ENCODE peak calls at places on chromosomes 3 and 15, in ten cellular contexts. One of them, this sample, is unnamed.

GRCh38 chr3:129005526-129006303 is 4.6 kb downstream of the EFCC1 start:
- DNase-seq in sciatic nerve: no peak
- DNase-seq in lower leg skin: no peak
- DNase-seq in activated CD8-positive, alpha-beta T cell treated with anti-CD3 and anti-CD28 coated beads for 36 hours: no peak
- DNase-seq in CD8-positive, alpha-beta T cell: no peak
- DNase-seq in kidney tubule cell: no peak
- DNase-seq in GM23248: peak; percentile 25
- DNase-seq in nephron progenitor cell: no peak
- DNase-seq in stimulated activated CD4-positive, alpha-beta T cell treated with anti-CD3 and anti-CD28 coated beads, Interleukin-1b, Interleukin-23, amount 100 ng/mL, for 4 hours: no peak
- DNase-seq in lung microvascular endothelial cell: peak; percentile 74
- DNase-seq in this sample: peak; percentile 57

GRCh38 chr15:57726411-57726810 is 19.9 kb downstream of the POLR2M start:
- DNase-seq in activated CD8-positive, alpha-beta T cell treated with anti-CD3 and anti-CD28 coated beads for 36 hours: no peak
- DNase-seq in CD8-positive, alpha-beta T cell: no peak
- DNase-seq in kidney tubule cell: peak; percentile 68
- DNase-seq in sciatic nerve: no peak
- DNase-seq in lower leg skin: no peak
- DNase-seq in lung microvascular endothelial cell: no peak
- DNase-seq in nephron progenitor cell: no peak
- DNase-seq in stimulated activated CD4-positive, alpha-beta T cell treated with anti-CD3 and anti-CD28 coated beads, Interleukin-1b, Interleukin-23, amount 100 ng/mL, for 4 hours: no peak
- DNase-seq in GM23248: peak; percentile 56
- DNase-seq in this sample: no peak

GRCh38 chr3:3178498-3179328 is 778 bp downstream of the CRBN start:
- DNase-seq in lung microvascular endothelial cell: peak; percentile 12
- DNase-seq in CD8-positive, alpha-beta T cell: no peak
- DNase-seq in kidney tubule cell: no peak
- DNase-seq in activated CD8-positive, alpha-beta T cell treated with anti-CD3 and anti-CD28 coated beads for 36 hours: no peak
- DNase-seq in lower leg skin: no peak
- DNase-seq in nephron progenitor cell: no peak
- DNase-seq in stimulated activated CD4-positive, alpha-beta T cell treated with anti-CD3 and anti-CD28 coated beads, Interleukin-1b, Interleukin-23, amount 100 ng/mL, for 4 hours: no peak
- DNase-seq in GM23248: no peak
- DNase-seq in sciatic nerve: no peak
- DNase-seq in this sample: no peak

GRCh38 chr15:58690703-58691102 is 58.8 kb downstream of the ADAM10 start:
- DNase-seq in CD8-positive, alpha-beta T cell: no peak
- DNase-seq in GM23248: no peak
- DNase-seq in lower leg skin: no peak
- DNase-seq in activated CD8-positive, alpha-beta T cell treated with anti-CD3 and anti-CD28 coated beads for 36 hours: no peak
- DNase-seq in nephron progenitor cell: no peak
- DNase-seq in kidney tubule cell: no peak
- DNase-seq in lung microvascular endothelial cell: no peak
- DNase-seq in sciatic nerve: no peak
- DNase-seq in stimulated activated CD4-positive, alpha-beta T cell treated with anti-CD3 and anti-CD28 coated beads, Interleukin-1b, Interleukin-23, amount 100 ng/mL, for 4 hours: no peak
- DNase-seq in this sample: no peak

GRCh38 chr15:64151727-64152506 is at the start of gene SNX22:
- DNase-seq in lung microvascular endothelial cell: no peak
- DNase-seq in stimulated activated CD4-positive, alpha-beta T cell treated with anti-CD3 and anti-CD28 coated beads, Interleukin-1b, Interleukin-23, amount 100 ng/mL, for 4 hours: no peak
- DNase-seq in CD8-positive, alpha-beta T cell: no peak
- DNase-seq in lower leg skin: peak; percentile 85
- DNase-seq in sciatic nerve: peak; percentile 59
- DNase-seq in activated CD8-positive, alpha-beta T cell treated with anti-CD3 and anti-CD28 coated beads for 36 hours: peak; percentile 29
- DNase-seq in nephron progenitor cell: peak; percentile 48
- DNase-seq in kidney tubule cell: no peak
- DNase-seq in GM23248: no peak
- DNase-seq in this sample: peak; percentile 63

GRCh38 chr3:170751083-170751893 is 118.7 kb downstream of the RPL22L1 start:
- DNase-seq in activated CD8-positive, alpha-beta T cell treated with anti-CD3 and anti-CD28 coated beads for 36 hours: no peak
- DNase-seq in nephron progenitor cell: no peak
- DNase-seq in GM23248: peak; percentile 90
- DNase-seq in lung microvascular endothelial cell: peak; percentile 82
- DNase-seq in CD8-positive, alpha-beta T cell: no peak
- DNase-seq in kidney tubule cell: peak; percentile 91
- DNase-seq in sciatic nerve: peak; percentile 85
- DNase-seq in stimulated activated CD4-positive, alpha-beta T cell treated with anti-CD3 and anti-CD28 coated beads, Interleukin-1b, Interleukin-23, amount 100 ng/mL, for 4 hours: no peak
- DNase-seq in lower leg skin: peak; percentile 89
- DNase-seq in this sample: no peak

GRCh38 chr15:70099966-70100494 is 2.3 kb upstream of the TLE3 start:
- DNase-seq in sciatic nerve: no peak
- DNase-seq in stimulated activated CD4-positive, alpha-beta T cell treated with anti-CD3 and anti-CD28 coated beads, Interleukin-1b, Interleukin-23, amount 100 ng/mL, for 4 hours: no peak
- DNase-seq in nephron progenitor cell: no peak
- DNase-seq in GM23248: peak; percentile 62
- DNase-seq in CD8-positive, alpha-beta T cell: no peak
- DNase-seq in activated CD8-positive, alpha-beta T cell treated with anti-CD3 and anti-CD28 coated beads for 36 hours: peak; percentile 46
- DNase-seq in lower leg skin: no peak
- DNase-seq in kidney tubule cell: no peak
- DNase-seq in lung microvascular endothelial cell: peak; percentile 22
- DNase-seq in this sample: no peak

GRCh38 chr3:126013742-126014141 is 44.8 kb downstream of the ROPN1B start:
- DNase-seq in activated CD8-positive, alpha-beta T cell treated with anti-CD3 and anti-CD28 coated beads for 36 hours: no peak
- DNase-seq in GM23248: no peak
- DNase-seq in nephron progenitor cell: no peak
- DNase-seq in stimulated activated CD4-positive, alpha-beta T cell treated with anti-CD3 and anti-CD28 coated beads, Interleukin-1b, Interleukin-23, amount 100 ng/mL, for 4 hours: no peak
- DNase-seq in sciatic nerve: no peak
- DNase-seq in kidney tubule cell: no peak
- DNase-seq in CD8-positive, alpha-beta T cell: peak; percentile 7
- DNase-seq in lower leg skin: peak; percentile 62
- DNase-seq in lung microvascular endothelial cell: no peak
- DNase-seq in this sample: no peak

GRCh38 chr15:33132722-33133345 is 61.7 kb downstream of the FMN1 start:
- DNase-seq in kidney tubule cell: peak; percentile 80
- DNase-seq in sciatic nerve: no peak
- DNase-seq in GM23248: peak; percentile 72
- DNase-seq in nephron progenitor cell: peak; percentile 46
- DNase-seq in stimulated activated CD4-positive, alpha-beta T cell treated with anti-CD3 and anti-CD28 coated beads, Interleukin-1b, Interleukin-23, amount 100 ng/mL, for 4 hours: peak; percentile 9
- DNase-seq in lower leg skin: no peak
- DNase-seq in CD8-positive, alpha-beta T cell: no peak
- DNase-seq in activated CD8-positive, alpha-beta T cell treated with anti-CD3 and anti-CD28 coated beads for 36 hours: peak; percentile 7
- DNase-seq in lung microvascular endothelial cell: peak; percentile 75
- DNase-seq in this sample: no peak

GRCh38 chr15:79474252-79474651 is 42.1 kb downstream of the MINAR1 start:
- DNase-seq in nephron progenitor cell: no peak
- DNase-seq in sciatic nerve: no peak
- DNase-seq in stimulated activated CD4-positive, alpha-beta T cell treated with anti-CD3 and anti-CD28 coated beads, Interleukin-1b, Interleukin-23, amount 100 ng/mL, for 4 hours: no peak
- DNase-seq in kidney tubule cell: peak; percentile 35
- DNase-seq in lower leg skin: no peak
- DNase-seq in activated CD8-positive, alpha-beta T cell treated with anti-CD3 and anti-CD28 coated beads for 36 hours: no peak
- DNase-seq in lung microvascular endothelial cell: no peak
- DNase-seq in GM23248: peak; percentile 74
- DNase-seq in CD8-positive, alpha-beta T cell: no peak
- DNase-seq in this sample: no peak